ENCODE peak calls at places on chromosomes 5 and 9, in eight cellular contexts. One of them, this sample, is unnamed.

GRCh38 chr5:178234753-178235599 is 2.4 kb upstream of the PHYKPL start:
- DNase-seq in EL: peak
- DNase-seq in mammary epithelial cell: peak
- DNase-seq in right cardiac atrium: peak
- DNase-seq in stimulated activated CD8-positive, alpha-beta memory T cell treated with anti-CD3 and anti-CD28 coated beads, Interleukin-4, amount 100 ng/mL, for 24 hours: peak
- DNase-seq in SW 1271: peak
- DNase-seq in NCI-H510A treated with DMSO at 0.1 percent for 48 hours: peak
- DNase-seq in EH: peak
- DNase-seq in this sample: peak

GRCh38 chr5:40465416-40465815 is 214.3 kb upstream of the PTGER4 start:
- DNase-seq in EL: no peak
- DNase-seq in mammary epithelial cell: no peak
- DNase-seq in right cardiac atrium: no peak
- DNase-seq in stimulated activated CD8-positive, alpha-beta memory T cell treated with anti-CD3 and anti-CD28 coated beads, Interleukin-4, amount 100 ng/mL, for 24 hours: no peak
- DNase-seq in SW 1271: no peak
- DNase-seq in NCI-H510A treated with DMSO at 0.1 percent for 48 hours: no peak
- DNase-seq in EH: no peak
- DNase-seq in this sample: no peak

GRCh38 chr9:130662927-130663257 is 1.5 kb upstream of the PRDM12 start:
- DNase-seq in EL: no peak
- DNase-seq in mammary epithelial cell: no peak
- DNase-seq in right cardiac atrium: no peak
- DNase-seq in stimulated activated CD8-positive, alpha-beta memory T cell treated with anti-CD3 and anti-CD28 coated beads, Interleukin-4, amount 100 ng/mL, for 24 hours: no peak
- DNase-seq in SW 1271: no peak
- DNase-seq in NCI-H510A treated with DMSO at 0.1 percent for 48 hours: no peak
- DNase-seq in EH: no peak
- DNase-seq in this sample: no peak

GRCh38 chr5:139131062-139131856 is 66.9 kb downstream of the SIL1 start:
- DNase-seq in EL: no peak
- DNase-seq in mammary epithelial cell: no peak
- DNase-seq in right cardiac atrium: peak
- DNase-seq in stimulated activated CD8-positive, alpha-beta memory T cell treated with anti-CD3 and anti-CD28 coated beads, Interleukin-4, amount 100 ng/mL, for 24 hours: no peak
- DNase-seq in SW 1271: no peak
- DNase-seq in NCI-H510A treated with DMSO at 0.1 percent for 48 hours: no peak
- DNase-seq in EH: peak
- DNase-seq in this sample: peak

GRCh38 chr5:999724-1000123 is 8.9 kb upstream of the NKD2 start:
- DNase-seq in EL: no peak
- DNase-seq in mammary epithelial cell: no peak
- DNase-seq in right cardiac atrium: no peak
- DNase-seq in stimulated activated CD8-positive, alpha-beta memory T cell treated with anti-CD3 and anti-CD28 coated beads, Interleukin-4, amount 100 ng/mL, for 24 hours: no peak
- DNase-seq in SW 1271: no peak
- DNase-seq in NCI-H510A treated with DMSO at 0.1 percent for 48 hours: no peak
- DNase-seq in EH: no peak
- DNase-seq in this sample: no peak

GRCh38 chr5:168877132-168877895 is 298.1 kb upstream of the PANK3 start:
- DNase-seq in EL: no peak
- DNase-seq in mammary epithelial cell: no peak
- DNase-seq in right cardiac atrium: no peak
- DNase-seq in stimulated activated CD8-positive, alpha-beta memory T cell treated with anti-CD3 and anti-CD28 coated beads, Interleukin-4, amount 100 ng/mL, for 24 hours: no peak
- DNase-seq in SW 1271: no peak
- DNase-seq in NCI-H510A treated with DMSO at 0.1 percent for 48 hours: peak
- DNase-seq in EH: no peak
- DNase-seq in this sample: no peak

GRCh38 chr9:93653762-93654161 is 77.4 kb downstream of the PHF2 start:
- DNase-seq in EL: no peak
- DNase-seq in mammary epithelial cell: no peak
- DNase-seq in right cardiac atrium: no peak
- DNase-seq in stimulated activated CD8-positive, alpha-beta memory T cell treated with anti-CD3 and anti-CD28 coated beads, Interleukin-4, amount 100 ng/mL, for 24 hours: no peak
- DNase-seq in SW 1271: no peak
- DNase-seq in NCI-H510A treated with DMSO at 0.1 percent for 48 hours: no peak
- DNase-seq in EH: no peak
- DNase-seq in this sample: no peak

GRCh38 chr9:123360161-123361085 is 4.4 kb downstream of the CRB2 start:
- DNase-seq in EL: no peak
- DNase-seq in mammary epithelial cell: no peak
- DNase-seq in right cardiac atrium: no peak
- DNase-seq in stimulated activated CD8-positive, alpha-beta memory T cell treated with anti-CD3 and anti-CD28 coated beads, Interleukin-4, amount 100 ng/mL, for 24 hours: peak
- DNase-seq in SW 1271: no peak
- DNase-seq in NCI-H510A treated with DMSO at 0.1 percent for 48 hours: peak
- DNase-seq in EH: peak
- DNase-seq in this sample: no peak

GRCh38 chr5:32618962-32619361 is 33.6 kb downstream of the SUB1 start:
- DNase-seq in EL: no peak
- DNase-seq in mammary epithelial cell: no peak
- DNase-seq in right cardiac atrium: no peak
- DNase-seq in stimulated activated CD8-positive, alpha-beta memory T cell treated with anti-CD3 and anti-CD28 coated beads, Interleukin-4, amount 100 ng/mL, for 24 hours: no peak
- DNase-seq in SW 1271: no peak
- DNase-seq in NCI-H510A treated with DMSO at 0.1 percent for 48 hours: no peak
- DNase-seq in EH: peak
- DNase-seq in this sample: no peak

GRCh38 chr5:147835386-147835798 is 3.9 kb upstream of the SPINK1 start:
- DNase-seq in EL: no peak
- DNase-seq in mammary epithelial cell: peak
- DNase-seq in right cardiac atrium: no peak
- DNase-seq in stimulated activated CD8-positive, alpha-beta memory T cell treated with anti-CD3 and anti-CD28 coated beads, Interleukin-4, amount 100 ng/mL, for 24 hours: no peak
- DNase-seq in SW 1271: no peak
- DNase-seq in NCI-H510A treated with DMSO at 0.1 percent for 48 hours: peak
- DNase-seq in EH: no peak
- DNase-seq in this sample: no peak

GRCh38 chr5:179158556-179158955 is 98.4 kb downstream of the ZNF354C start:
- DNase-seq in EL: no peak
- DNase-seq in mammary epithelial cell: no peak
- DNase-seq in right cardiac atrium: no peak
- DNase-seq in stimulated activated CD8-positive, alpha-beta memory T cell treated with anti-CD3 and anti-CD28 coated beads, Interleukin-4, amount 100 ng/mL, for 24 hours: no peak
- DNase-seq in SW 1271: no peak
- DNase-seq in NCI-H510A treated with DMSO at 0.1 percent for 48 hours: no peak
- DNase-seq in EH: no peak
- DNase-seq in this sample: no peak

GRCh38 chr5:141439411-141440141 is 9.3 kb downstream of the PCDHGA12 start:
- DNase-seq in EL: no peak
- DNase-seq in mammary epithelial cell: no peak
- DNase-seq in right cardiac atrium: no peak
- DNase-seq in stimulated activated CD8-positive, alpha-beta memory T cell treated with anti-CD3 and anti-CD28 coated beads, Interleukin-4, amount 100 ng/mL, for 24 hours: no peak
- DNase-seq in SW 1271: no peak
- DNase-seq in NCI-H510A treated with DMSO at 0.1 percent for 48 hours: no peak
- DNase-seq in EH: peak
- DNase-seq in this sample: no peak

GRCh38 chr5:10479226-10479721 is 37.6 kb downstream of the ROPN1L start:
- DNase-seq in EL: peak
- DNase-seq in mammary epithelial cell: peak
- DNase-seq in right cardiac atrium: no peak
- DNase-seq in stimulated activated CD8-positive, alpha-beta memory T cell treated with anti-CD3 and anti-CD28 coated beads, Interleukin-4, amount 100 ng/mL, for 24 hours: no peak
- DNase-seq in SW 1271: no peak
- DNase-seq in NCI-H510A treated with DMSO at 0.1 percent for 48 hours: peak
- DNase-seq in EH: peak
- DNase-seq in this sample: peak

GRCh38 chr9:114685951-114686350 is 4.0 kb upstream of the TEX48 start:
- DNase-seq in EL: no peak
- DNase-seq in mammary epithelial cell: no peak
- DNase-seq in right cardiac atrium: no peak
- DNase-seq in stimulated activated CD8-positive, alpha-beta memory T cell treated with anti-CD3 and anti-CD28 coated beads, Interleukin-4, amount 100 ng/mL, for 24 hours: no peak
- DNase-seq in SW 1271: no peak
- DNase-seq in NCI-H510A treated with DMSO at 0.1 percent for 48 hours: no peak
- DNase-seq in EH: no peak
- DNase-seq in this sample: no peak

This sample was measured in AG20443.